ENCODE peak calls at places on chromosomes 3 and 15, in four cellular contexts. N is HCT116, A is H1, I is K562. P is an unnamed sample.

GRCh38 chr15:62840518-62841268 is 201.9 kb upstream of the TPM1 start:
- DNase-seq in N (no peak), A (no peak), I (no peak), P (no peak)

GRCh38 chr3:19688767-19689166 is 245.2 kb downstream of the EFHB start:
- DNase-seq in N (no peak), A (no peak), I (no peak), P (peak)

GRCh38 chr3:111590096-111590491 is 5.1 kb downstream of the ZBED2 start:
- DNase-seq in N (no peak), A (no peak), I (no peak), P (no peak)

GRCh38 chr3:52218953-52219650 is 6.3 kb downstream of the TLR9 start:
- DNase-seq in N (no peak), A (no peak), I (no peak), P (peak)

GRCh38 chr15:65980824-65981456 is 111.6 kb downstream of the RAB11A start:
- DNase-seq in N (peak), A (peak), I (peak), P (peak)

GRCh38 chr3:62833538-62833937 is 41.7 kb downstream of the CADPS start:
- DNase-seq in N (no peak), A (no peak), I (peak), P (no peak)

GRCh38 chr15:99435138-99435695 is 130.6 kb upstream of the MEF2A start:
- DNase-seq in N (no peak), A (no peak), I (no peak), P (peak)

GRCh38 chr3:112306825-112307224 is 12.8 kb upstream of the SLC9C1 start:
- DNase-seq in N (no peak), A (no peak), I (no peak), P (no peak)

GRCh38 chr3:38002940-38003339 is 12.4 kb downstream of the VILL start:
- DNase-seq in N (no peak), A (no peak), I (no peak), P (no peak)

GRCh38 chr15:71069693-71070092 is 45.6 kb upstream of the THSD4 start:
- DNase-seq in N (no peak), A (no peak), I (no peak), P (no peak)

GRCh38 chr3:84772841-84773240 is 185.9 kb upstream of the CADM2 start:
- DNase-seq in N (no peak), A (no peak), I (no peak), P (peak)

GRCh38 chr3:132231633-132232032 is 85.6 kb upstream of the ACP3 start:
- DNase-seq in N (peak), A (no peak), I (no peak), P (no peak)

GRCh38 chr3:135125171-135125801 is 330.2 kb downstream of the EPHB1 start:
- DNase-seq in N (no peak), A (no peak), I (peak), P (peak)

GRCh38 chr15:100207053-100207452 is 134.7 kb downstream of the ADAMTS17 start:
- DNase-seq in N (no peak), A (no peak), I (no peak), P (peak)

GRCh38 chr15:88656760-88657221 is 18.0 kb downstream of the ISG20 start:
- DNase-seq in N (no peak), A (no peak), I (no peak), P (no peak)

GRCh38 chr3:157119369-157119951 is 40.5 kb downstream of the CCNL1 start:
- DNase-seq in N (no peak), A (no peak), I (peak), P (no peak)
- TF ChIP-seq JUND in N (no peak), A (no peak), I (peak), P (no peak)

GRCh38 chr3:141246958-141247301 is 15.3 kb downstream of the PXYLP1 start:
- DNase-seq in N (no peak), A (no peak), I (no peak), P (no peak)
- TF ChIP-seq JUND in N (no peak), A (no peak), I (no peak), P (no peak)

GRCh38 chr3:196810963-196811581 is 56.6 kb upstream of the SENP5 start:
- DNase-seq in N (no peak), A (no peak), I (no peak), P (no peak)

GRCh38 chr3:196812853-196813252 is 54.9 kb upstream of the SENP5 start:
- DNase-seq in N (no peak), A (no peak), I (no peak), P (no peak)

GRCh38 chr3:196813903-196814302 is 53.8 kb upstream of the SENP5 start:
- DNase-seq in N (no peak), A (no peak), I (peak), P (no peak)
- TF ChIP-seq JUND in N (no peak), A (no peak), I (peak), P (no peak)

GRCh38 chr3:171565671-171566070 is 105.5 kb upstream of the TNIK start:
- DNase-seq in N (no peak), A (no peak), I (no peak), P (no peak)
- TF ChIP-seq JUND in N (no peak), A (no peak), I (no peak), P (no peak)

DNA sequence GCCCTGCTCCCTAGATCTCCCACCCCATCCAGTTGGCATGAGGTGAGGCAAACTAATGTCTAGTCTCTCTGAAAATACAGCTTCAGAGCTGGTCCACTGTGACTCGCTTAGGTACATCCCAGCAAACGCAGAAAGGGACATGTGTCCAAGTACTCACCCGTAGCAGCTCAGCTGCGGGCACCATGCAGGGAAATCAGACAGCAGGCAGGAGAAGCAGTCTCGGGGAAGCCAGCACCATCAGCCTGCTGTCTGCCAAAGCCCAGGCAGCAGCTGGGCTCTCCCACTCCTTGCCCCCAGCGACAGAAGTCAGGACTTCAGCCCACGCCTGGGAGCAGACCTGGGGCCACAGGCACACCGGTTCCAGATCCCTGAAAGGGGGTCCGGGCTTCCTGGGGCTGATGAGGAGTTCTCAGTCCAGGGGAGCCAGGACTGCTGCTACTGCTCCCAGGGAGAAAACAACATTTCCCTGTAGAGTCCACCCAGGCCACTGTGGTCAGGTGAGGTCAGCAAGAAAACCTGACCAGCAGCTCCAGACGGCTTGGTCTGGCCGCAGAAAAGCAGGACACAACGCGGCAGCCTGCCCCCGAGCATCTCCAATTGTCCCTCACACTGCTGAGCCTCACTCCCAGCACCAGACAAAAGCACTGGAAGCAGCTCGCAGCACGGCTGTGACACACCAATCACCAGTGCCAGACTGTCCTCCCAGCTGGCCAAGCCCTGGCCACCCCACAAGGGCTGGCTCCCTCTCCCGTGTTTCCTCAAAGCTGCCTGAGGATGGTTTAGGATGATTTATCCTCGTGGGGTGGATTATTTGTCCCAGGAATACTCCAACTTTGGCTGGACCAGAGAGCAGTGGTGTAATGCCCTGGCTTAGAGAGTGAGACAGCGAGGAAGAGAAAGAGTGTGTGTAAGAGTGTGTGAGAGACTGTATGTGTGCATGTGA is 34.7 kb downstream of the SEMA5B start:
- DNase-seq in N (no peak), A (no peak), I (no peak), P (no peak)
- TF ChIP-seq JUND in N (no peak), A (no peak), I (no peak), P (no peak)

GRCh38 chr3:129052675-129053074 is 7.9 kb upstream of the GP9 start:
- DNase-seq in N (no peak), A (no peak), I (no peak), P (no peak)

GRCh38 chr3:129050556-129051295 is 9.9 kb upstream of the GP9 start:
- DNase-seq in N (no peak), A (no peak), I (no peak), P (no peak)

GRCh38 chr3:129054605-129055104 is 5.9 kb upstream of the GP9 start:
- DNase-seq in N (no peak), A (no peak), I (peak), P (peak)

GRCh38 chr3:129047553-129047839 is 13.1 kb upstream of the GP9 start:
- DNase-seq in N (no peak), A (no peak), I (no peak), P (no peak)

DNA sequence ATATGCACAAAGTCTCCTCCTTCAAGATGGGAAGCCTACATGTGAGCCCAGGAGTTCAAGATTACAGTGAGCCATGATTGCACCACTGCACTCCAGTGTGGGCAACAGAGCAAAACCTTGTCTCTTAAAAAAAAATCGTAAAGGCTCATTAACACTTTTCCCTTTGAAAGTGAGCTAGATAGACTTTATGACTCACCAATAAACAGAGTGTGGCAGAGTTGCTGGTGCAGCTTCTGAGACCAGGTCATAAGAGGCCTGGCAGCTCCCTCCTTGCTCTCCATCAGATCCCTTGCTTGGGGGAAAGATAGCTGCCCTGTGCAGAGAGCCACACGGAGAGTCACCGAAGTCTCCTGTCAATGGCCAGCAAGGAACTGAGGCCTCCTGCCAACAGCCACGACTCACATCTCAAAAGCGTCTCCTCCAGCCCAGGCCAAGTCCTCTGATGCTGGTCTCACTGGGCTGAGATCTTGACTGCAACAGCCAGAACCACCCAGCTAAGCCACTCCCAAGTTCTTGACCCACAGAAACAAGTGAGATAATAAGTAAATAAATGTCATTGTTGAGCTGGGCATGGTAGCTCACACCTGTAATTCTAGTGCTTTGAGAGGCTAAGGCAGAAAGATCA is 8.7 kb upstream of the GP9 start:
- DNase-seq in N (no peak), A (no peak), I (no peak), P (no peak)
- TF ChIP-seq JUND in N (no peak), A (no peak), I (no peak), P (no peak)

GRCh38 chr15:98416222-98416835 is 232.0 kb upstream of the IGF1R start:
- DNase-seq in N (no peak), A (no peak), I (no peak), P (no peak)

GRCh38 chr15:98413973-98414546 is 234.3 kb upstream of the IGF1R start:
- DNase-seq in N (no peak), A (no peak), I (no peak), P (no peak)

GRCh38 chr15:98410328-98410727 is 238.0 kb upstream of the IGF1R start:
- DNase-seq in N (no peak), A (no peak), I (no peak), P (no peak)

GRCh38 chr15:98417346-98417745 is 231.0 kb upstream of the IGF1R start:
- DNase-seq in N (no peak), A (no peak), I (no peak), P (no peak)

DNA sequence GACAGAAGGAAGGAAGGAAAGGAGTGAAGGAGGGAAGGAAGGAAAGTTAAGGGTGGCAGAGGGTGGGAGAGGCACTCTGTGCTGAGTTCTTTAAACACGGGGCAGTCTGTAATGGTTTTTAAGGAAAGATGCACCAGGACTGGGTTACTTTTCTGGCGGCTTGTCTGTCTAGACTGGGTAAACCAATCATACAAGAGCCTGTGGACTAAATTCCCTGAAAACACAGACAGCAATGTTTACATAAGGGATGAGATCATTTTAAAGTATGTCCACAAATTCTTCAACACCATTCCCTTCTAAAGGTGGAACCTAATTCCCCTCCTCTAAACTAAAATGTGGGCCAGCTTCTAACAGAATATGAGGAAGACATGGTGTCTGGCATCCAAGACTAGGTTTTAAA is 235.5 kb upstream of the IGF1R start:
- DNase-seq in N (no peak), A (no peak), I (no peak), P (peak)
- TF ChIP-seq JUND in N (no peak), A (no peak), I (no peak), P (no peak)

GRCh38 chr3:194540268-194540937 is 53.6 kb upstream of the ATP13A3 start:
- DNase-seq in N (no peak), A (no peak), I (no peak), P (no peak)

GRCh38 chr3:194539498-194539897 is 52.7 kb upstream of the ATP13A3 start:
- DNase-seq in N (no peak), A (no peak), I (no peak), P (no peak)

GRCh38 chr3:194534243-194534642 is 47.4 kb upstream of the ATP13A3 start:
- DNase-seq in N (no peak), A (no peak), I (no peak), P (no peak)

GRCh38 chr3:194537732-194538247 is 51.0 kb upstream of the ATP13A3 start:
- DNase-seq in N (no peak), A (no peak), I (no peak), P (peak)

GRCh38 chr3:194536883-194537637 is 50.3 kb upstream of the ATP13A3 start:
- DNase-seq in N (no peak), A (no peak), I (no peak), P (peak)
- TF ChIP-seq JUND in N (no peak), A (no peak), I (no peak), P (peak)

P was measured in T47D.